ENCODE peak calls at places on chromosome 14, in eight cellular contexts. L, K, H, B, Z, D, U and N are unnamed samples.

GRCh38 chr14:34179723-34180122 is 228.8 kb upstream of the EGLN3 start:
- DNase-seq in K (no peak), Z (no peak), H (no peak), D (no peak), U (no peak), L (no peak), B (no peak), N (no peak)

GRCh38 chr14:75315143-75315542 is 36.5 kb downstream of the FOS start:
- DNase-seq in U (no peak), L (no peak), H (no peak), K (no peak), B (peak), Z (peak), D (peak), N (no peak)

GRCh38 chr14:65482769-65483438 is 70.4 kb downstream of the FUT8 start:
- DNase-seq in K (no peak), Z (no peak), H (no peak), B (no peak), U (no peak), L (no peak), D (no peak), N (no peak)

GRCh38 chr14:80956922-80957321 is 1.5 kb downstream of the TSHR start:
- DNase-seq in L (no peak), H (no peak), D (no peak), Z (no peak), K (no peak), B (no peak), U (no peak), N (no peak)

GRCh38 chr14:36477266-36477665 is 42.8 kb downstream of the NKX2-1 start:
- DNase-seq in B (peak), Z (no peak), U (no peak), D (no peak), H (no peak), L (no peak), K (no peak), N (no peak)

GRCh38 chr14:60632777-60633176 is 16.5 kb downstream of the SIX1 start:
- DNase-seq in H (no peak), U (no peak), B (peak), K (no peak), D (no peak), Z (no peak), L (no peak), N (no peak)

GRCh38 chr14:78302841-78303240 is 132.7 kb downstream of the NRXN3 start:
- DNase-seq in D (no peak), L (no peak), Z (no peak), B (no peak), U (no peak), K (no peak), H (no peak), N (no peak)

GRCh38 chr14:58639842-58640484 is 2.2 kb downstream of the DACT1 start:
- DNase-seq in Z (peak), K (peak), H (peak), L (no peak), D (peak), B (peak), U (no peak), N (peak)

GRCh38 chr14:32509632-32510187 is 180.6 kb downstream of the AKAP6 start:
- DNase-seq in K (no peak), D (peak), L (no peak), Z (peak), U (no peak), H (peak), B (peak), N (peak)

GRCh38 chr14:68792022-68792829 is 641 bp downstream of the ZFP36L1 start:
- DNase-seq in B (peak), Z (peak), U (no peak), L (peak), D (peak), H (no peak), K (no peak), N (no peak)

GRCh38 chr14:50099335-50099734 is 17.0 kb downstream of the VCPKMT start:
- DNase-seq in K (no peak), U (no peak), B (peak), L (no peak), Z (no peak), H (no peak), D (no peak), N (no peak)

GRCh38 chr14:23215421-23215820 is 22.3 kb upstream of the RNF212B start:
- DNase-seq in H (no peak), L (no peak), K (no peak), B (no peak), D (no peak), U (no peak), Z (no peak), N (no peak)

GRCh38 chr14:56995010-56995409 is 184.7 kb upstream of the OTX2 start:
- DNase-seq in Z (no peak), L (no peak), H (no peak), K (no peak), U (no peak), B (no peak), D (no peak), N (no peak)

GRCh38 chr14:70278281-70278680 is 81.2 kb downstream of the COX16 start:
- DNase-seq in B (no peak), Z (no peak), H (no peak), U (no peak), K (no peak), D (no peak), L (no peak), N (no peak)

GRCh38 chr14:77376771-77377501 is at the start of the genes SAMD15 and TMED8:
- DNase-seq in D (peak), K (peak), B (peak), U (peak), L (peak), Z (peak), H (peak), N (peak)

GRCh38 chr14:51157012-51157411 is 62.1 kb upstream of the TRIM9 start:
- DNase-seq in H (no peak), D (peak), K (no peak), U (no peak), B (peak), L (no peak), Z (no peak), N (no peak)

GRCh38 chr14:88266474-88266873 is 56.6 kb downstream of the KCNK10 start:
- DNase-seq in L (no peak), Z (no peak), K (no peak), D (no peak), U (no peak), B (no peak), H (no peak), N (no peak)

GRCh38 chr14:34098045-34098984 is 147.4 kb upstream of the EGLN3 start:
- DNase-seq in H (no peak), D (peak), U (peak), K (peak), B (peak), Z (no peak), L (peak), N (peak)

GRCh38 chr14:101400815-101401214 is 160.5 kb upstream of the DIO3 start:
- DNase-seq in K (no peak), B (no peak), U (no peak), Z (no peak), H (peak), D (peak), L (no peak), N (no peak)

DNA sequence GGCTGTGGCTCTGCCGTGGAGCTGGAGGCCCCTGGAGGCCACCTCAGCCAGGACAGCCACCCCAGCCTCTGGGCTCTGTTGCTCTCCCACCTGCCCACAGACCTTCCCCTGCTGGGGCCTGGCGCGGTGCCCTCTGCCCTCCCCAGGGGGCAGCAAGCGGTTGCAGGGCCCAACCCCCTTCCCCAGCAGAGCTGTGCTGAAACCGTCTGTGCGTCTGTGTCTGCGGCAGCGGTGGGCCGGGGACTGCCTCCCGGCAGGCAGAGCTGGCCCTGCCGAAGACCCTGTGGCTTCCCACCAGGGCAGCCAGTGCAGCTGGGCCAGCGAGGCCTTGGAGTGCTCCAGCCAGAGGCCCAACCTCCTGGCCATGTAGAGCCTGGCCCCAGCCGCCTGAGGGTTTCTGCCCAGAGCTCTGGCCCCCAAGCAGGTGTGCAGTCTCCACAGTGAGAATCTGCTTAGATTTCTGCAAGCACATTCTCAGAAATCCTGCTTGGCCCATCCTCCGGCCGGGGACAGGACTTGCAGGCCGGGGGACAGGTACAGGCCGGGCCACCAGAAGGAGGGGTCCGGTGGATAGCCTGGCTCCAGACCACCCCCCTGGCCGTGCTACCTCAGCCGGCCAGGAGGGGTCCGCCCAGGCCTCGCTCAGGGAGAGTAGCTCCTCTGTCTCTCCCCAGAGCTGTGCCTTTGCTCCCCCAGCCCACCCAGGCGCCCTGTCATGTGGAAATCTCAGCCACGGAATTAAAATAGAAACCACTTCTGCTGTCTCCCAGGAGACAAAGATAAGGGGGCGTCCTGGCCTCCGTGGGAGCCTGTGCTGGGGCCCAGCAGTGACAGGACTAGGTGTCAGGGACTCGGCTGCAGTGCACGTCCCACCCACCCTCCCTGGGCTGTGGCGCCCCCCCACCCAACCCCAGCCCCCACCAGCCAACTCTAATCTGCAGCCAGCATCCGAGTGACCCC is 3.5 kb upstream of the CRIP2 start:
- DNase-seq in U (no peak), H (no peak), Z (no peak), D (peak), K (no peak), L (no peak), B (no peak), N (no peak)
- TF ChIP-seq CTCF in U (no peak), H (peak), Z (no peak), D (peak), K (peak), L (no peak), B (no peak), N (no peak)

DNA sequence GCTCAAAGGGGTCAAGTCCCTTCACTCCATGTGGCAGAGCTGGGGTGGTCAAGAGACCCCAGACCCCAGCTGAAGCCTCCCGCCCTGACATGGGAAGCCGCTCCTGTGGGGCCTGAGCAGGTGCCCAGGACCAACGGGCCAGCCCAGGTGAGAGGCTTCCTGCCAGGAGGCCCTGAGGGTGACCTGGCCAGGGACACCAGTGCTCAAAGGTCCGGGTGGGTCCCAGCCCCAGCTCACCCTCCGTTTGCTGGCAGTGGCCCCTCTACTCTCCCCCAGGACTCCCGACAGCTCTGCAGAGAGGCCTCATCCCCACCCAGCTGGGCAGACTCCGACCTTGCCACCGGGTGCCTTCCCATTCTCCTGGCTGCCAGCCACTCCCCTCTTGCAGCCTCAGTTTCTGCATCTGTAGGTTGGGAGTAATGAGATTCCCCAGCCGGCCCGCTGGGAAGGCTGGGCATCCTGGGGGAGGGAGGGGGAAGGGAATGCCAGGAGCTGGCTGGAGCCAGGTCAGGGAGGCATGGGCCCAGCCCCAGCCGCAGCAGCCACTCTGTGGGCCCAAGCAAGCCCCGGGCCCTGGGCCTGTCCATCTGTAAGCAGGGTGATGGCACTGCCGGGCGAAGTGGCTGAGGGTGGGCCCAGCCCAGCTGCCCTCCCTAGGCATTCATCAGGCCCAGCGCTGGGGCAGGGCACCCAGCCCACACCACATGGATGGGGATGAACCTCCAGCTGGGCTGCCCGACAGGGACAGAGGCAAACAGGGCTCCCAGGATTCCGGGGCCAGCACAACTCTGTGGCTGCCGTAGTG is 10.3 kb upstream of the INF2 start:
- DNase-seq in U (no peak), B (no peak), Z (peak), K (no peak), L (no peak), H (no peak), D (no peak), N (no peak)
- TF ChIP-seq CTCF in U (no peak), B (no peak), Z (no peak), K (no peak), L (no peak), H (no peak), D (no peak), N (no peak)

GRCh38 chr14:67241416-67242362 is at the start of gene PALS1:
- DNase-seq in D (peak), K (peak), Z (peak), U (no peak), H (peak), L (peak), B (peak), N (peak)
- TF ChIP-seq CTCF in D (no peak), K (no peak), Z (no peak), U (no peak), H (no peak), L (no peak), B (no peak), N (no peak)

DNA sequence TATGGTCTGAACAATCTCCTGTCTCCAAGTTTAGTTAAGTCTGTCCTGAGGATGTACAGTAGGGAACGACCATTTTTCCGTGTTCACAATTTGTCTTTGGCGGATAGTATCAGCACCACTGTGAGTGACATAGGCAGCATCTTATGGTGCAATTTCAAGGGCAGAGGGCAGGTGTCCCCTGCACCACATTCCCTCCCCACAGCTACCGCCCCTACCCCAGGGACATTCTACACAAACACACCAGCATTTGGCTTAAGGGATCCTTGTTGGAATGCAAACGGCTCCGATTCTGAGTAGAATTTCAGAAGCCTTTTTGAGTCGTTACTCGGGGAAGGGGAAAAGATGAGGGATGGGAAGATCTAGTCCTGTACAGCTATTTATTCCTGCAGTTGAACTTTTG is 25.1 kb upstream of the DICER1 start:
- DNase-seq in K (no peak), U (no peak), Z (no peak), H (no peak), D (no peak), L (no peak), B (no peak), N (no peak)
- TF ChIP-seq CTCF in K (no peak), U (no peak), Z (no peak), H (no peak), D (no peak), L (no peak), B (no peak), N (no peak)

DNA sequence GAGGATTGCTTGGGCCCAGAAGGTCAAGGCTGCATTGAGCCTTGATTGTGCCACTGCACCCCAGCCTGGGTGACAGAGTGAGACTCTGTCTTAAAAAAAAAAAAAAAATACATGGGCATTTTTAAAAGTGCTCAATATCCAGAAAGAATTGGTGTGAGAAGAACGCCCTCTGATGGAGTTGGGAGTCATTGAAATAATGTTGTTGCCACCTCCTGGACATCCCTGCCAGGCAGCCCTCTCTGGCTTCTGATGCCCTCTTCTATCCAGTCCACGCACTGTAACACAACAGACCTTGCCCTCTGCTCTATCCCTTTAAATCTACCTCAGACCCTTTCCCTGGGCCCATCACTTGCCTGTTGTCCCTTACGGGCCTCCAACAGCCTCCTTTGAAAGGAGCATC is 4.9 kb downstream of the PTGDR start:
- DNase-seq in Z (no peak), D (peak), U (no peak), B (peak), H (no peak), K (no peak), L (peak), N (no peak)
- TF ChIP-seq CTCF in Z (no peak), D (peak), U (no peak), B (peak), H (peak), K (peak), L (peak), N (peak)

GRCh38 chr14:76352639-76353281 is 23.2 kb upstream of the ESRRB start:
- DNase-seq in B (peak), K (peak), U (peak), Z (no peak), H (no peak), L (peak), D (peak), N (no peak)
- TF ChIP-seq CTCF in B (peak), K (peak), U (peak), Z (peak), H (peak), L (peak), D (peak), N (peak)